ENCODE peak calls at places on chromosome 3, in nine cellular contexts. X, Y, F, D, C, R, H, Q and W are unnamed samples.

GRCh38 chr3:59660376-59660775 is 610.6 kb upstream of the CFAP20DC start:
- DNase-seq in C (no peak), D (no peak), R (no peak), X (no peak), H (peak; percentile 40), F (no peak), Q (no peak), Y (no peak), W (no peak)

GRCh38 chr3:184716652-184717607 is 5.1 kb upstream of the MAGEF1 start:
- DNase-seq in D (no peak), R (no peak), H (no peak), Y (no peak), C (no peak), X (no peak), F (no peak), Q (no peak), W (peak; percentile 30)

GRCh38 chr3:163490119-163490518 is 1588.2 kb downstream of the SI start:
- DNase-seq in Y (no peak), X (peak; percentile 73), D (no peak), Q (no peak), R (peak; percentile 64), H (peak; percentile 19), C (peak; percentile 53), F (peak; percentile 23), W (no peak)

GRCh38 chr3:64595253-64595694 is 92.5 kb downstream of the ADAMTS9 start:
- DNase-seq in Q (no peak), R (peak; percentile 11), F (no peak), D (peak; percentile 35), H (peak; percentile 91), X (no peak), C (no peak), Y (peak; percentile 87), W (no peak)

GRCh38 chr3:195263193-195263924 is 7.6 kb downstream of the XXYLT1 start:
- DNase-seq in C (no peak), F (no peak), X (no peak), H (no peak), Y (no peak), R (no peak), Q (no peak), D (no peak), W (no peak)

GRCh38 chr3:136957751-136958288 is at the start of gene IL20RB:
- DNase-seq in Y (no peak), R (no peak), Q (no peak), X (no peak), F (no peak), H (peak; percentile 85), D (peak; percentile 15), C (no peak), W (no peak)

GRCh38 chr3:177196473-177197040 is 725 bp downstream of the TBL1XR1 start:
- DNase-seq in Q (no peak), C (peak; percentile 40), R (peak; percentile 60), D (no peak), H (no peak), F (peak; percentile 56), Y (peak; percentile 74), X (peak; percentile 39), W (no peak)

GRCh38 chr3:50572801-50573371 is 3.6 kb downstream of the HEMK1 start:
- DNase-seq in R (no peak), Q (no peak), D (no peak), X (no peak), Y (no peak), H (no peak), F (no peak), C (no peak), W (no peak)

GRCh38 chr3:10557783-10558373 is 52.5 kb upstream of the ATP2B2 start:
- DNase-seq in R (no peak), Y (peak; percentile 50), H (peak; percentile 67), D (no peak), Q (no peak), F (no peak), X (no peak), C (no peak), W (no peak)

GRCh38 chr3:77915341-77915740 is 875.4 kb downstream of the ROBO2 start:
- DNase-seq in H (no peak), Y (no peak), D (no peak), X (no peak), F (no peak), Q (no peak), C (no peak), R (no peak), W (no peak)

GRCh38 chr3:5186089-5186853 is 1.2 kb upstream of the EDEM1 start:
- DNase-seq in H (no peak), X (no peak), F (peak; percentile 55), Q (no peak), C (no peak), Y (no peak), D (no peak), R (peak; percentile 10), W (no peak)

GRCh38 chr3:52298147-52299098 is 10.8 kb downstream of the GLYCTK start:
- DNase-seq in H (no peak), C (no peak), F (no peak), R (peak; percentile 41), D (no peak), Q (no peak), Y (no peak), X (no peak), W (no peak)

GRCh38 chr3:59237121-59237520 is 187.3 kb upstream of the CFAP20DC start:
- DNase-seq in H (peak; percentile 92), R (no peak), Y (no peak), X (no peak), C (no peak), Q (no peak), D (no peak), F (no peak), W (no peak)

GRCh38 chr3:177945999-177946398 is 590.2 kb upstream of the KCNMB2 start:
- DNase-seq in D (no peak), X (no peak), Q (no peak), C (no peak), H (no peak), F (no peak), R (no peak), Y (no peak), W (no peak)

GRCh38 chr3:30343067-30343831 is 263.2 kb upstream of the TGFBR2 start:
- DNase-seq in F (no peak), Q (no peak), H (no peak), C (no peak), X (no peak), R (no peak), Y (no peak), D (no peak), W (no peak)

GRCh38 chr3:177335728-177336127 is 138.4 kb upstream of the TBL1XR1 start:
- DNase-seq in H (peak; percentile 20), R (no peak), Q (no peak), D (no peak), Y (no peak), X (no peak), C (no peak), F (no peak), W (no peak)

GRCh38 chr3:126908752-126909275 is 74.1 kb upstream of the PLXNA1 start:
- DNase-seq in X (no peak), D (no peak), R (no peak), Q (no peak), F (no peak), C (no peak), Y (no peak), H (no peak), W (no peak)

GRCh38 chr3:109874900-109875735 is 537.8 kb upstream of the DPPA4 start:
- DNase-seq in X (no peak), C (no peak), Q (no peak), Y (no peak), F (no peak), R (no peak), H (peak; percentile 90), D (no peak), W (no peak)

GRCh38 chr3:138222316-138222715 is 35.2 kb downstream of the ARMC8 start:
- DNase-seq in F (no peak), Y (no peak), D (no peak), H (no peak), X (no peak), Q (no peak), R (no peak), C (no peak), W (no peak)

GRCh38 chr3:9912294-9912935 is 4.5 kb upstream of the IL17RC start:
- DNase-seq in D (no peak), Q (no peak), Y (no peak), X (no peak), F (no peak), C (no peak), H (peak; percentile 88), R (no peak), W (no peak)

GRCh38 chr3:127254730-127255129 is 33.1 kb downstream of the PRR20G start:
- DNase-seq in F (no peak), D (no peak), Q (no peak), X (no peak), H (peak; percentile 67), C (no peak), Y (no peak), R (no peak), W (no peak)

GRCh38 chr3:42581709-42582473 is at the start of gene SEC22C:
- DNase-seq in R (peak; percentile 97), D (peak; percentile 95), X (peak; percentile 98), Y (peak; percentile 97), C (peak; percentile 97), Q (peak; percentile 74), H (peak; percentile 95), F (peak; percentile 99), W (peak; percentile 97)
- TF ChIP-seq CTCF in R (peak; percentile 6), D (peak; percentile 31), X (no peak), Y (no peak), C (no peak), Q (no peak), H (peak; percentile 48), F (peak; percentile 56), W (no peak)

DNA sequence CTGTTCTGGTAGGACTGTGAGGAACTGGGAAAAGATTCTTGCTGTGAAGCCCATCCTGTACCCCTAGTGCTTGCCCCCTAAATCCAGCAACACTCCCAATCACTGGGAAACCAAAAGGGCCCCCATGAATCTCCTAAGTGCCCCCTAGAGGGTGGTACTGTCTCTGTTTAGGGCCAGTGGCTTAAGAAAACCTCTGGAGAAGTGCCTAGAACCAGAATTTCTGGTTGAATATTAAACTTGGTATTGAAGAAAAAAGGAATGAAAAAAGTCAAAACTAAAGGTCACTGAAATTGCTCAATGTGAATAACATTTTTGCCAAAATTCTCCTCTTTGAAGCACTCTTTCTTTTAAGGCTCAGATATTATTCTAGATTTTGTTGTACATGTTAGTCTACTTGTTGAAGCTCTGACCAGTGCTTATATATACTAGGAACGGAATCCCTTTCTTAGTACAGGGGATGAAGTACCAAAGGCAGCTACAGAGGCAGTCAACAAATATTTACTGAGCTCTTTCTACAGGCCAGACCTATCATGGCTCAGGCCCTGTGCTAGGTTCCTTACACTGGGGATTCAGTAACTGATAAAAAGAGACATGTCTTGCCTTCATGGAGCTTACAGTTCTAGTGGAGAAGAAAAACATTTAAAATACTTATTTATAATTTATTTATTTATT is 138.8 kb downstream of the MYLK start:
- DNase-seq in Q (no peak), F (no peak), Y (no peak), H (no peak), R (no peak), D (no peak), X (no peak), C (no peak), W (no peak)
- TF ChIP-seq CTCF in Q (no peak), F (no peak), Y (no peak), H (peak; percentile 31), R (no peak), D (no peak), X (no peak), C (peak; percentile 56), W (no peak)

GRCh38 chr3:180802837-180803236 is 109.6 kb upstream of the FXR1 start:
- DNase-seq in C (no peak), F (no peak), H (peak; percentile 11), Q (no peak), D (no peak), X (no peak), Y (no peak), R (no peak), W (no peak)
- TF ChIP-seq CTCF in C (peak; percentile 46), F (peak; percentile 40), H (peak; percentile 65), Q (no peak), D (peak; percentile 65), X (no peak), Y (no peak), R (no peak), W (no peak)

GRCh38 chr3:129688310-129688895 is 81.9 kb upstream of the PLXND1 start:
- DNase-seq in H (no peak), F (no peak), X (peak; percentile 72), Y (peak; percentile 74), C (peak; percentile 90), Q (no peak), D (peak; percentile 69), R (peak; percentile 83), W (no peak)
- TF ChIP-seq CTCF in H (no peak), F (no peak), X (no peak), Y (no peak), C (no peak), Q (no peak), D (no peak), R (no peak), W (no peak)